ENCODE peak calls at places on chromosomes 3 and 15, in four cellular contexts. J, D, T and P are unnamed samples.

GRCh38 chr3:32077260-32078084 is 28.9 kb upstream of the GPD1L start:
- DNase-seq in T (peak; percentile 53), D (no peak), J (no peak), P (no peak)

GRCh38 chr3:64084640-64085039 is 61.3 kb upstream of the PSMD6 start:
- DNase-seq in D (no peak), J (no peak), T (peak; percentile 24), P (no peak)

GRCh38 chr3:26281284-26281977 is 341.1 kb upstream of the LRRC3B start:
- DNase-seq in T (no peak), D (no peak), J (no peak), P (no peak)

GRCh38 chr15:79028411-79028964 is 62.1 kb downstream of the RASGRF1 start:
- DNase-seq in D (peak; percentile 9), T (peak; percentile 24), J (no peak), P (no peak)

GRCh38 chr3:153973722-153974121 is 147.5 kb upstream of the ARHGEF26 start:
- DNase-seq in D (no peak), T (no peak), J (no peak), P (no peak)

GRCh38 chr3:72386322-72386721 is 461.9 kb downstream of the SHQ1 start:
- DNase-seq in D (no peak), J (no peak), T (no peak), P (no peak)

GRCh38 chr3:7610634-7611033 is 749.7 kb downstream of the GRM7 start:
- DNase-seq in D (no peak), T (no peak), J (no peak), P (no peak)

GRCh38 chr3:142976621-142977398 is 13.3 kb upstream of the PAQR9 start:
- DNase-seq in D (no peak), T (peak; percentile 91), J (no peak), P (peak; percentile 93)

GRCh38 chr3:12692444-12692843 is 28.5 kb upstream of the RAF1 start:
- DNase-seq in D (no peak), J (no peak), T (no peak), P (no peak)

GRCh38 chr3:170749185-170749584 is 120.8 kb downstream of the RPL22L1 start:
- DNase-seq in D (no peak), J (no peak), T (no peak), P (no peak)

GRCh38 chr15:94125131-94125530 is 106.2 kb upstream of the MCTP2 start:
- DNase-seq in J (no peak), T (peak; percentile 7), D (no peak), P (no peak)

GRCh38 chr3:141728355-141728892 is 9.7 kb upstream of the RNF7 start:
- DNase-seq in T (no peak), D (no peak), J (no peak), P (no peak)

GRCh38 chr15:90300988-90301715 is 35.7 kb downstream of the NGRN start:
- DNase-seq in D (no peak), J (peak; percentile 47), T (peak; percentile 35), P (peak; percentile 73)

GRCh38 chr3:60009931-60010478 is 960.2 kb upstream of the CFAP20DC start:
- DNase-seq in J (no peak), D (no peak), T (no peak), P (no peak)

GRCh38 chr3:169591983-169592644 is 71.4 kb downstream of the MECOM start:
- DNase-seq in D (no peak), J (no peak), T (peak; percentile 69), P (no peak)

GRCh38 chr3:40617084-40617483 is 92.3 kb downstream of the ZNF621 start:
- DNase-seq in D (no peak), T (no peak), J (no peak), P (no peak)

GRCh38 chr3:128383316-128384235 is 83.1 kb downstream of the DNAJB8 start:
- DNase-seq in T (peak; percentile 43), D (no peak), J (no peak), P (peak; percentile 87)

GRCh38 chr3:110815008-110815583 is 256.5 kb upstream of the NECTIN3 start:
- DNase-seq in J (no peak), T (peak; percentile 86), D (no peak), P (no peak)

GRCh38 chr3:128546646-128547045 is 53.6 kb upstream of the GATA2 start:
- DNase-seq in T (no peak), D (no peak), J (no peak), P (no peak)

GRCh38 chr15:89775815-89776214 is 317 bp upstream of the MESP2 start:
- DNase-seq in D (no peak), T (no peak), J (no peak), P (no peak)

GRCh38 chr15:95298729-95299128 is 1031.8 kb upstream of the NR2F2 start:
- DNase-seq in D (no peak), J (peak; percentile 6), T (no peak), P (no peak)

GRCh38 chr15:57665939-57666338 is 40.6 kb upstream of the POLR2M start:
- DNase-seq in D (no peak), T (no peak), J (no peak), P (no peak)

GRCh38 chr3:135017494-135017893 is 222.4 kb downstream of the EPHB1 start:
- DNase-seq in T (no peak), D (no peak), J (no peak), P (no peak)

GRCh38 chr15:63296195-63296594 is 18.8 kb downstream of the APH1B start:
- DNase-seq in T (no peak), D (no peak), J (no peak), P (no peak)

GRCh38 chr3:134364061-134364935 is 9.9 kb downstream of the AMOTL2 start:
- DNase-seq in D (peak; percentile 35), T (peak; percentile 95), J (no peak), P (peak; percentile 95)

GRCh38 chr3:183743231-183743630 is 45.6 kb downstream of the YEATS2 start:
- DNase-seq in J (no peak), D (no peak), T (no peak), P (no peak)

GRCh38 chr3:140319801-140320200 is 358.1 kb upstream of the TRIM42 start:
- DNase-seq in J (no peak), T (no peak), D (no peak), P (no peak)

GRCh38 chr3:194103475-194103874 is 32.5 kb upstream of the HES1 start:
- DNase-seq in T (no peak), J (peak; percentile 20), D (no peak), P (no peak)

GRCh38 chr15:101262551-101262950 is 10.7 kb upstream of the CHSY1 start:
- DNase-seq in J (no peak), D (no peak), T (no peak), P (no peak)

GRCh38 chr3:168097381-168097780 is 1.7 kb upstream of the GOLIM4 start:
- DNase-seq in J (no peak), T (no peak), D (no peak), P (no peak)

GRCh38 chr3:35927441-35927840 is 288.1 kb downstream of the ARPP21 start:
- DNase-seq in J (no peak), D (no peak), T (no peak), P (no peak)

GRCh38 chr3:128316456-128316855 is 150.2 kb downstream of the DNAJB8 start:
- DNase-seq in J (peak; percentile 26), D (no peak), T (no peak), P (no peak)